ENCODE peak calls at places on chromosomes 2 and 18, in four cellular contexts. O, T, W and U are unnamed samples.

GRCh38 chr18:8277270-8277669 is 332.0 kb upstream of the RAB12 start:
- DNase-seq in O (peak; percentile 50), T (no peak), W (no peak), U (no peak)

GRCh38 chr2:211114826-211115450 is 558.5 kb downstream of the CPS1 start:
- DNase-seq in O (no peak), T (no peak), W (no peak), U (no peak)

GRCh38 chr2:212984129-212984528 is 167.3 kb downstream of the IKZF2 start:
- DNase-seq in O (no peak), T (no peak), W (no peak), U (no peak)

GRCh38 chr2:156181208-156181607 is 151.3 kb downstream of the NR4A2 start:
- DNase-seq in O (no peak), T (no peak), W (no peak), U (no peak)

GRCh38 chr2:84494070-84494469 is 22.2 kb upstream of the DNAH6 start:
- DNase-seq in O (peak; percentile 78), T (no peak), W (no peak), U (no peak)

GRCh38 chr2:136207030-136207623 is 89.2 kb upstream of the CXCR4 start:
- DNase-seq in O (no peak), T (no peak), W (peak; percentile 68), U (no peak)

GRCh38 chr2:119389615-119390306 is 23.0 kb downstream of the DBI start:
- DNase-seq in O (peak; percentile 45), T (no peak), W (no peak), U (no peak)

GRCh38 chr2:201936817-201937216 is 96.8 kb upstream of the FZD7 start:
- DNase-seq in O (no peak), T (no peak), W (no peak), U (no peak)

GRCh38 chr2:15625344-15626036 is 33.8 kb downstream of the DDX1 start:
- DNase-seq in O (no peak), T (no peak), W (no peak), U (no peak)

GRCh38 chr2:167134381-167135072 is 246.2 kb downstream of the XIRP2 start:
- DNase-seq in O (peak; percentile 93), T (peak; percentile 2), W (no peak), U (no peak)

GRCh38 chr2:39431592-39432316 is 5.3 kb downstream of the MAP4K3 start:
- DNase-seq in O (peak; percentile 45), T (no peak), W (no peak), U (no peak)

GRCh38 chr2:67486041-67486796 is 89.1 kb downstream of the ETAA1 start:
- DNase-seq in O (peak; percentile 32), T (no peak), W (no peak), U (no peak)

GRCh38 chr2:128299628-128300027 is 19.0 kb downstream of the HS6ST1 start:
- DNase-seq in O (no peak), T (no peak), W (no peak), U (no peak)

GRCh38 chr18:55319517-55319905 is 268.5 kb downstream of the TCF4 start:
- DNase-seq in O (peak; percentile 62), T (no peak), W (no peak), U (no peak)

GRCh38 chr2:120736955-120737801 is 1.5 kb downstream of the GLI2 start:
- DNase-seq in O (peak; percentile 92), T (peak; percentile 54), W (no peak), U (no peak)

GRCh38 chr2:151637284-151637781 is 96.9 kb downstream of the NEB start:
- DNase-seq in O (no peak), T (no peak), W (peak; percentile 11), U (no peak)

GRCh38 chr2:97716695-97717617 is 3.6 kb downstream of the ZAP70 start:
- DNase-seq in O (no peak), T (no peak), W (no peak), U (no peak)

GRCh38 chr2:71223767-71224333 is 3.1 kb downstream of the PAIP2B start:
- DNase-seq in O (peak; percentile 16), T (peak; percentile 38), W (no peak), U (no peak)

GRCh38 chr2:43737097-43737854 is 36.6 kb upstream of the DYNC2LI1 start:
- DNase-seq in O (peak; percentile 90), T (no peak), W (no peak), U (no peak)

GRCh38 chr2:218876562-218877219 is 4.0 kb upstream of the WNT10A start:
- DNase-seq in O (peak; percentile 56), T (peak; percentile 62), W (peak; percentile 56), U (peak; percentile 57)

GRCh38 chr2:240421396-240421795 is 14.1 kb upstream of the GPC1 start:
- DNase-seq in O (no peak), T (no peak), W (no peak), U (no peak)

GRCh38 chr2:149169653-149170052 is 131.2 kb downstream of the LYPD6B start:
- DNase-seq in O (no peak), T (no peak), W (no peak), U (no peak)

GRCh38 chr2:168997113-168997512 is 34.0 kb downstream of the ABCB11 start:
- DNase-seq in O (no peak), T (no peak), W (no peak), U (no peak)

GRCh38 chr2:113056501-113056900 is 2.5 kb upstream of the IL36RN start:
- DNase-seq in O (no peak), T (no peak), W (no peak), U (no peak)

GRCh38 chr2:13758412-13758811 is 874.1 kb upstream of the LRATD1 start:
- DNase-seq in O (no peak), T (no peak), W (peak; percentile 34), U (no peak)

GRCh38 chr2:127086800-127087737 is 19.9 kb downstream of the BIN1 start:
- DNase-seq in O (peak; percentile 88), T (no peak), W (peak; percentile 81), U (peak; percentile 65)

GRCh38 chr2:155525194-155525593 is 807.3 kb downstream of the NR4A2 start:
- DNase-seq in O (no peak), T (no peak), W (no peak), U (no peak)

GRCh38 chr18:11047156-11047555 is 102.2 kb downstream of the PIEZO2 start:
- DNase-seq in O (peak; percentile 30), T (no peak), W (no peak), U (no peak)

GRCh38 chr2:181430406-181431199 is 26.6 kb upstream of the ITGA4 start:
- DNase-seq in O (peak; percentile 2), T (no peak), W (no peak), U (peak; percentile 3)

GRCh38 chr18:74082476-74083070 is 65.1 kb downstream of the FBXO15 start:
- DNase-seq in O (peak; percentile 63), T (peak; percentile 60), W (peak; percentile 1), U (no peak)

GRCh38 chr2:495745-496275 is 181.4 kb downstream of the TMEM18 start:
- DNase-seq in O (no peak), T (no peak), W (no peak), U (no peak)

GRCh38 chr2:112147382-112147781 is 9.2 kb downstream of the FBLN7 start:
- DNase-seq in O (no peak), T (no peak), W (no peak), U (no peak)

GRCh38 chr2:45902379-45902778 is 250.9 kb downstream of the PRKCE start:
- DNase-seq in O (no peak), T (no peak), W (no peak), U (no peak)

DNA sequence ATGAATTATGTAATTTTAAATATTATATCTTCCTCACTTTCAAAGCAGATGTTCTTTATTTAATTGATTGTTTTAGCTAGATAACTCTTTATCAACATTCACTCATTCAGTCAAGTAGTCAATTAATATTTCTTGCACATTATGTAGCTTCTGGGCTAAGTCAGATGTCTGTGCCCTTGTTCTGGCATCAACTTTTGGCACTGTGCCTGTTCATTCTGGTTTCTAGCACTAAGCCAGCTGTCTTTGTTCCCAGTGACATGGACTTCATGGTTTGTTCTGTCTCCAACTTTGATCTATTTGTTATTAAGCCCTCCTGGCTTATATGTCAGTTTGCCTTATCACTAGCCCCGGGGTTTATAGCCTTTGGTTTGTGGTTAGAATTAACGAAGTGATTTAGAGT is 247.9 kb upstream of the SYT4 start:
- DNase-seq in O (no peak), T (no peak), W (no peak), U (no peak)
- TF ChIP-seq ELK1 in O (no peak), T (no peak), W (no peak), U (no peak)

GRCh38 chr2:238486123-238486848 is 59.6 kb downstream of the ASB1 start:
- DNase-seq in O (no peak), T (no peak), W (no peak), U (no peak)

GRCh38 chr2:238487134-238487533 is 60.4 kb downstream of the ASB1 start:
- DNase-seq in O (no peak), T (no peak), W (no peak), U (no peak)

GRCh38 chr2:238489431-238489830 is 62.7 kb downstream of the ASB1 start:
- DNase-seq in O (no peak), T (no peak), W (no peak), U (no peak)

GRCh38 chr2:238488347-238488826 is 61.7 kb downstream of the ASB1 start:
- DNase-seq in O (no peak), T (no peak), W (no peak), U (no peak)

DNA sequence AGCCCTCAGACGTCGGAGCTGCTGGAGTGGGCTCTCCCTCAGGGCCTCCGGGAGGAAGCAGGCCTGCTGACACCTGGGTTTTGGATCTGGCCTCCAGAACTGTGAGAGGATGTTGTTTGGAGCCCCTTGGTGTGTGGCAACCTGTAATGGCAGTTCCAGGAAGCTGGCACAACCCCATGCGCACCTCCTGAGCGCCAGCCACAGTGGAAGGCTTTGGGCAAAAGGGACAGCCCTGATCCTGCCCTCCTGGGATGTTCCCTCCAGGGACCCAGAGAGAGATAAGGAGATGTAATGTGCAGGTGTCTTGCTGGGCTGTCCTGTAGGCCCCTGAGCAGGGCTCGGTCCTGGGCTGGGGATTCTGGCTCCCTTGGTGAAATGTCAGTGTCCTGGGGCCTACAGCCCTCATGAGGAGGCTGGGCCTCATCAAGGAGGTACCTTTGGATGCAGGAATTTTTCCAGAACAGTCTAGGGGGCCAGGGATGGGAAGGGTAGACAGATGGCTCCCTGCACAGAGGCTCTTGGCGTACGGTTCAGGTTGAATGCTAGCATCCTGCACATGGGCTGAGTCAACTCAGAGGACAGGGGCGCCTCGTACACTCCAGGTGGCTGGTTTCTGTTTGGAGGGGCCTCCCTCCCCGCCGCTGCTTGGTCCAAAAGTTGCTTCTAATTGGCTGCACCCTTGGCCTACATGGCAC is 61.1 kb downstream of the ASB1 start:
- DNase-seq in O (no peak), T (no peak), W (no peak), U (no peak)
- TF ChIP-seq ELK1 in O (no peak), T (no peak), W (no peak), U (no peak)

DNA sequence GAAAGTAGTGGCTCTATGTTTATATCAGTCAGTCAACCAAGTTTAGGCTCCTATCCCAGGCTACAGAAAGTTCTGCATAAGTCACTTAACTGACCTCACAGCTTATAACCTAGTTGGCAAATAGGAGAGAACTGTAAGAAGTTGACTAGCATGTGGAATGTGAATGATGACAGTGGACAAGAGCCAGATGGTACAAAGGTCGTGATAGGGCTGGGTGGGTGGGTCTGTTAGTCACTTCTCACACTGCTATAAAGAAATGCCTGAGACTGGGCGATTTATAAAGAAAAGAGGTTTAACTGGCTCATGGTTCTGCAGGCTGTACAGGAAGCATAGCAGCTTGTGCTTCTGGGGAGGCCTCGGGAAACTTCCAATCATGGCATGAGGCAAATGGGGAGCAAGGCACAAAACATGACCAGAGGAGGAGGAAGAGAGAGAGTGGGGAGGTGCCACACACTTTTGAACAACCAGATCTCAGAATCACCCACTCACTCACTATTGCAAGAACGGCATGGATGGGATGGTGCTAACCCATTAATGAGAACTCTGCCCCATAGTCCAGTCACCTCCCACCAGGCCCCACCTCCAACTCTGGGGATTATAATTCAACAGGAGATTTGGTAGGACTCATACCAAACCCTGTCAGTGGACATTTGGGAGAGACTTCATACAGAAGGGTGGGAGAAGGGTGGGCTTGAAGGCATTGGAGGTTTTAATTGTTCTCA is 68.8 kb downstream of the LTBP1 start:
- DNase-seq in O (peak; percentile 82), T (peak; percentile 50), W (no peak), U (no peak)
- TF ChIP-seq ELK1 in O (no peak), T (no peak), W (no peak), U (no peak)

GRCh38 chr18:2572144-2572682 is 856 bp downstream of the NDC80 start:
- DNase-seq in O (no peak), T (no peak), W (no peak), U (no peak)
- TF ChIP-seq ELK1 in O (no peak), T (no peak), W (no peak), U (no peak)